ENCODE peak calls at places on chromosomes 7 and 10, in eight cellular contexts. T is HuH-7.5; Z is RCC 7860; Y is KBM-7; W is NCI-H2081; M is astrocyte of the spinal cord; F is B cell; O is activated effector memory CD4-positive, alpha-beta T cell treated with Interleukin-2 at 50 U/mL for 16 hours. D is an unnamed sample.

GRCh38 chr10:42864575-42864974 is 82.0 kb downstream of the BMS1 start:
- DNase-seq in T (no peak), Z (no peak), Y (peak; percentile 76), W (no peak), M (no peak), F (no peak), O (no peak), D (peak; percentile 3)

GRCh38 chr7:1019789-1020610 is 24.3 kb upstream of the GPR146 start:
- DNase-seq in T (no peak), Z (no peak), Y (no peak), W (no peak), M (no peak), F (no peak), O (no peak), D (no peak)

GRCh38 chr7:155027879-155028278 is 25.0 kb upstream of the PAXIP1 start:
- DNase-seq in T (no peak), Z (no peak), Y (no peak), W (no peak), M (no peak), F (no peak), O (no peak), D (no peak)

GRCh38 chr7:12570148-12570528 is 382 bp upstream of the SCIN start:
- DNase-seq in T (peak; percentile 42), Z (no peak), Y (no peak), W (no peak), M (no peak), F (peak; percentile 5), O (no peak), D (peak; percentile 49)

GRCh38 chr10:103492655-103493261 is 747 bp upstream of the NEURL1 start:
- DNase-seq in T (no peak), Z (no peak), Y (no peak), W (no peak), M (no peak), F (no peak), O (no peak), D (no peak)

GRCh38 chr10:47026301-47027107 is 115.3 kb downstream of the PTPN20 start:
- DNase-seq in T (no peak), Z (no peak), Y (no peak), W (no peak), M (no peak), F (no peak), O (no peak), D (peak; percentile 3)

GRCh38 chr7:117673839-117674238 is 194.0 kb downstream of the CFTR start:
- DNase-seq in T (no peak), Z (peak; percentile 25), Y (peak; percentile 8), W (peak; percentile 27), M (peak; percentile 64), F (no peak), O (no peak), D (peak; percentile 26)

GRCh38 chr7:97017197-97018125 is 7.2 kb downstream of the DLX5 start:
- DNase-seq in T (no peak), Z (no peak), Y (no peak), W (no peak), M (no peak), F (no peak), O (no peak), D (no peak)

GRCh38 chr7:155315977-155316376 is 18.3 kb downstream of the INSIG1 start:
- DNase-seq in T (no peak), Z (no peak), Y (no peak), W (no peak), M (no peak), F (no peak), O (no peak), D (no peak)

GRCh38 chr7:28110427-28111012 is 70.1 kb downstream of the JAZF1 start:
- DNase-seq in T (no peak), Z (no peak), Y (no peak), W (no peak), M (no peak), F (no peak), O (no peak), D (no peak)

GRCh38 chr7:101953248-101953819 is 135.9 kb downstream of the CUX1 start:
- DNase-seq in T (no peak), Z (peak; percentile 62), Y (no peak), W (no peak), M (peak; percentile 82), F (no peak), O (no peak), D (no peak)

GRCh38 chr10:119970107-119970506 is 77.6 kb downstream of the SEC23IP start:
- DNase-seq in T (no peak), Z (no peak), Y (no peak), W (no peak), M (no peak), F (no peak), O (no peak), D (no peak)

GRCh38 chr10:83990126-83990525 is 149.2 kb upstream of the GHITM start:
- DNase-seq in T (no peak), Z (no peak), Y (peak; percentile 19), W (no peak), M (no peak), F (no peak), O (no peak), D (no peak)

GRCh38 chr10:74778436-74779094 is 47.8 kb upstream of the KAT6B start:
- DNase-seq in T (no peak), Z (no peak), Y (no peak), W (no peak), M (no peak), F (no peak), O (no peak), D (no peak)

GRCh38 chr7:2802082-2802481 is 42.0 kb downstream of the GNA12 start:
- DNase-seq in T (no peak), Z (no peak), Y (no peak), W (no peak), M (peak; percentile 69), F (no peak), O (no peak), D (no peak)

GRCh38 chr7:87797798-87798403 is 78.3 kb downstream of the SLC25A40 start:
- DNase-seq in T (peak; percentile 11), Z (peak; percentile 76), Y (peak; percentile 70), W (peak; percentile 36), M (peak; percentile 51), F (peak; percentile 46), O (no peak), D (peak; percentile 21)